ENCODE peak calls at places on chromosome 10, in four cellular contexts. B is AG08395, A is endothelial cell, Q is NCI-H1092. J is an unnamed sample.

GRCh38 chr10:96960872-96961271 is 128.8 kb downstream of the LCOR start:
- DNase-seq in B (peak), A (no peak), Q (no peak), J (no peak)

GRCh38 chr10:69004821-69005220 is 16.2 kb downstream of the KIFBP start:
- DNase-seq in B (peak), A (no peak), Q (no peak), J (no peak)

GRCh38 chr10:104873161-104873560 is 232.1 kb downstream of the SORCS3 start:
- DNase-seq in B (no peak), A (no peak), Q (no peak), J (no peak)

GRCh38 chr10:126902157-126902556 is 3.1 kb upstream of the DOCK1 start:
- DNase-seq in B (peak), A (no peak), Q (no peak), J (peak)

GRCh38 chr10:32692174-32692573 is 246.2 kb downstream of the CCDC7 start:
- DNase-seq in B (peak), A (no peak), Q (no peak), J (peak)

GRCh38 chr10:62037166-62037831 is 135.8 kb downstream of the ARID5B start:
- DNase-seq in B (peak), A (no peak), Q (no peak), J (peak)

GRCh38 chr10:117175215-117175900 is 21.9 kb upstream of the KCNK18 start:
- DNase-seq in B (no peak), A (peak), Q (no peak), J (no peak)

GRCh38 chr10:22222236-22223190 is 4.7 kb upstream of the EBLN1 start:
- DNase-seq in B (no peak), A (no peak), Q (no peak), J (no peak)

GRCh38 chr10:31749981-31750850 is 178.4 kb downstream of the ARHGAP12 start:
- DNase-seq in B (peak), A (no peak), Q (peak), J (no peak)

GRCh38 chr10:115093776-115094361 is 704 bp downstream of the ATRNL1 start:
- DNase-seq in B (no peak), A (no peak), Q (no peak), J (no peak)

GRCh38 chr10:106506509-106507265 is 657.8 kb downstream of the SORCS1 start:
- DNase-seq in B (no peak), A (no peak), Q (no peak), J (no peak)

GRCh38 chr10:61973923-61974322 is 72.4 kb downstream of the ARID5B start:
- DNase-seq in B (no peak), A (no peak), Q (no peak), J (no peak)

GRCh38 chr10:87976101-87976743 is 112.8 kb downstream of the PTEN start:
- DNase-seq in B (peak), A (no peak), Q (no peak), J (no peak)